ENCODE peak calls at places on chromosomes 5 and 9, in nine cellular contexts. Z, W, F, S, N, V, X, B and G are unnamed samples.

GRCh38 chr9:132160802-132161742 is 786 bp upstream of the NTNG2 start:
- DNase-seq in S (peak; percentile 50), F (no peak), W (peak; percentile 82), N (peak; percentile 68), V (no peak), Z (no peak), X (peak; percentile 68), B (peak; percentile 76), G (no peak)

GRCh38 chr5:6029811-6030271 is 348.5 kb downstream of the MED10 start:
- DNase-seq in B (no peak), N (no peak), V (no peak), X (no peak), W (no peak), F (no peak), Z (no peak), S (no peak), G (no peak)

GRCh38 chr5:172319708-172320441 is 36.3 kb upstream of the UBTD2 start:
- DNase-seq in F (no peak), S (no peak), V (no peak), W (no peak), N (no peak), X (no peak), Z (no peak), B (no peak), G (no peak)

GRCh38 chr9:117073539-117074336 is 341.1 kb downstream of the ASTN2 start:
- DNase-seq in N (no peak), V (peak; percentile 34), F (peak; percentile 51), B (peak; percentile 33), W (no peak), Z (peak; percentile 68), X (peak; percentile 21), S (peak; percentile 77), G (peak; percentile 13)

GRCh38 chr5:177336112-177336511 is 15.4 kb downstream of the LMAN2 start:
- DNase-seq in X (peak; percentile 74), V (no peak), F (no peak), S (no peak), B (peak; percentile 15), N (no peak), W (peak; percentile 78), Z (peak; percentile 7), G (no peak)

GRCh38 chr5:73451218-73452130 is 2.9 kb upstream of the FOXD1 start:
- DNase-seq in B (peak; percentile 59), F (no peak), N (peak; percentile 68), V (peak; percentile 77), X (peak; percentile 68), S (peak; percentile 88), Z (peak; percentile 79), W (peak; percentile 92), G (peak; percentile 74)

GRCh38 chr9:120177121-120177520 is 402.8 kb downstream of the CDK5RAP2 start:
- DNase-seq in F (no peak), N (no peak), B (no peak), V (no peak), Z (no peak), X (no peak), W (no peak), S (no peak), G (no peak)

GRCh38 chr5:56183507-56183906 is 49.6 kb downstream of the ANKRD55 start:
- DNase-seq in V (no peak), W (no peak), N (peak; percentile 83), X (peak; percentile 66), Z (no peak), B (peak; percentile 92), F (no peak), S (no peak), G (no peak)

GRCh38 chr5:135880278-135880677 is 15.4 kb downstream of the IL9 start:
- DNase-seq in N (no peak), W (no peak), S (no peak), Z (peak; percentile 24), F (no peak), V (no peak), B (no peak), X (peak; percentile 55), G (no peak)

GRCh38 chr9:116417464-116417863 is 263.9 kb downstream of the PAPPA start:
- DNase-seq in X (no peak), S (no peak), B (no peak), V (no peak), F (no peak), W (no peak), Z (no peak), N (no peak), G (no peak)

GRCh38 chr9:110659891-110660541 is 8.6 kb upstream of the MUSK start:
- DNase-seq in B (no peak), S (no peak), X (no peak), V (no peak), F (no peak), W (no peak), Z (no peak), N (peak; percentile 36), G (no peak)

DNA sequence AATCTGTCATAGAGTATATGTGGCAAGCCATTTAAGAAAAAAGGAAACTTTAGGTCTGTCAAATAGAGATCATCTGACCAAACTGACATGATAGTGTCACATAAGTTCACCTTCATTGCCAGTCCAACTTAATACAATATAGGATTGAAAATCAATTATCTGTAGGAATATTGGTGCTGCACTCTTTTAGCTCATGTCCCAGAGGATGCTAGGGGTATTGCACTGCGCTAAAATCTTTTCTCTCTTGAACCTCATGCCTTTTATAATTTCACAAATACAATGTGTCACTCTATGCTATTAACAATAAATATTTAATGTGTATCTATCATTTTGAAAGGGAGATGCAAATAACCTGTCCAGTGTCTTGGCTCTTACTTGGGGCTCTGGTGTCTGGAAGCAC is 72.4 kb upstream of the FAM120A start:
- DNase-seq in W (no peak), B (no peak), N (no peak), Z (no peak), S (no peak), F (no peak), V (no peak), X (no peak), G (no peak)
- TF ChIP-seq CTCF in W (no peak), B (peak; percentile 21), N (peak; percentile 22), Z (peak; percentile 13), S (peak; percentile 67), F (no peak), V (peak; percentile 52), X (no peak), G (peak; percentile 41)

DNA sequence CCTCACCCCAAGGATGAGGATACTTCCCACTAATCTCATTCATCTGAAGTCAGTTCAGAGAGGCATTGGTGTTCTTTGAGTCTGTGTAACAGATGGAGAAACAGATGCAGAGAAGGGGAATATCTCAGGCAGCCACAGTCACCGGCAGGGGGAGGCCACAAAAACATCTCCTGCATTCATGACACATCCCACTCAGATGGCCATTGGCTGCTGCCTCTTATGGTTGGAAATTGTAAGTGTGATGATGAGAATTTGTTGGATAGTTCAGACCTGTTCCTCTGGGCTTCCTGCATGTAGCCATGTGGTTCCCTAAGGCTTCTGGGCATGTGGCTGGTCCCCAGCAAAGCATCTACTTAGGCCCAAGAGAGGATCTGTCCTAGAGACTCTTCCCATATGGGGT is 45.9 kb upstream of the GABRP start:
- DNase-seq in V (no peak), X (no peak), S (no peak), W (no peak), B (no peak), Z (no peak), F (no peak), N (no peak), G (no peak)
- TF ChIP-seq CTCF in V (no peak), X (no peak), S (no peak), W (no peak), B (no peak), Z (no peak), F (no peak), N (no peak), G (no peak)

GRCh38 chr9:127345566-127345965 is 51.4 kb upstream of the SLC2A8 start:
- DNase-seq in V (no peak), B (no peak), X (no peak), Z (no peak), S (no peak), F (no peak), N (no peak), W (no peak), G (no peak)

GRCh38 chr9:127349483-127350127 is 47.4 kb upstream of the SLC2A8 start:
- DNase-seq in F (no peak), W (no peak), B (no peak), S (no peak), Z (no peak), X (no peak), N (no peak), V (no peak), G (no peak)

GRCh38 chr9:127346584-127346983 is 50.4 kb upstream of the SLC2A8 start:
- DNase-seq in S (no peak), X (no peak), N (no peak), V (no peak), F (no peak), W (no peak), B (no peak), Z (peak; percentile 33), G (no peak)

GRCh38 chr9:127351182-127352166 is 45.5 kb upstream of the SLC2A8 start:
- DNase-seq in X (no peak), W (no peak), Z (no peak), V (no peak), N (no peak), F (no peak), S (no peak), B (no peak), G (no peak)

GRCh38 chr9:127347831-127348699 is 48.9 kb upstream of the SLC2A8 start:
- DNase-seq in S (no peak), V (no peak), Z (no peak), X (peak; percentile 71), W (no peak), B (peak; percentile 84), F (no peak), N (peak; percentile 50), G (no peak)
- TF ChIP-seq CTCF in S (no peak), V (no peak), Z (peak; percentile 54), X (peak; percentile 73), W (no peak), B (peak; percentile 86), F (peak; percentile 64), N (peak; percentile 63), G (peak; percentile 30)

DNA sequence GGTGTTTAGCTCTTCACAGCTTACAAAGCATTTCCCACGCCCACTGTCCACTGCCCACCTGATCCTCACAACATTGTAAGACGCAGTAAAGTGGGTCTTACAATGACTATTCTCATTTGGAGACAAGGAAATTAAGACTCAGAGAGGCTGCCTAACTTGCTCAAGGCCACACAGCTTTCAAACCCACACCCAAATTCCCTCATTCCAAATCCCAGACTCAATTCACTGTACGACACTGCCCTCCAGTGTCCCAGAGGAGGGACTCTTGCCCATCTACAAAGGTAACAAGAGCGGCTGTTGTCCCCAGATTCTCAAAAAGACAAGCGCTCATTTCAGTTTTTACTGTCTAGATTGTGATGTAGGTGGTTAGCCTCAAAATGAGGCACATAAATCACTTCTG is 184.6 kb downstream of the ACTL7B start:
- DNase-seq in Z (no peak), F (no peak), V (no peak), S (no peak), W (no peak), N (peak; percentile 67), B (peak; percentile 13), X (peak; percentile 45), G (no peak)
- TF ChIP-seq CTCF in Z (peak; percentile 39), F (no peak), V (peak; percentile 58), S (no peak), W (no peak), N (peak; percentile 70), B (peak; percentile 24), X (peak; percentile 56), G (peak; percentile 48)